ENCODE peak calls at places on chromosomes 6 and 20, in six cellular contexts. I is HL-60; Y is mammary epithelial cell; F is CD8-positive, alpha-beta T cell; H is heart right ventricle; U is ascending aorta. S is an unnamed sample.

GRCh38 chr6:85362652-85363310 is 87.1 kb upstream of the NT5E start:
- DNase-seq in I (no peak), Y (no peak), F (no peak), H (no peak), U (no peak), S (no peak)

GRCh38 chr6:45209762-45210161 is 118.4 kb upstream of the RUNX2 start:
- DNase-seq in I (no peak), Y (peak), F (no peak), H (no peak), U (no peak), S (no peak)

GRCh38 chr6:11366934-11367637 is 134.6 kb upstream of the NEDD9 start:
- DNase-seq in I (no peak), Y (peak), F (no peak), H (no peak), U (no peak), S (no peak)

GRCh38 chr6:10511477-10511876 is 9.7 kb upstream of the GCNT2 start:
- DNase-seq in I (no peak), Y (no peak), F (no peak), H (no peak), U (no peak), S (no peak)

GRCh38 chr6:3176562-3177355 is 19.4 kb upstream of the TUBB2A start:
- DNase-seq in I (peak), Y (peak), F (peak), H (no peak), U (no peak), S (no peak)

GRCh38 chr6:113936093-113936934 is 34.6 kb downstream of the HDAC2 start:
- DNase-seq in I (peak), Y (peak), F (no peak), H (no peak), U (no peak), S (no peak)

GRCh38 chr20:51446656-51447055 is 95.9 kb downstream of the NFATC2 start:
- DNase-seq in I (no peak), Y (peak), F (no peak), H (no peak), U (peak), S (no peak)

GRCh38 chr20:24027229-24027628 is 38.6 kb upstream of the GGTLC1 start:
- DNase-seq in I (peak), Y (no peak), F (peak), H (peak), U (peak), S (peak)

GRCh38 chr6:106591111-106591825 is 38.0 kb downstream of the RTN4IP1 start:
- DNase-seq in I (no peak), Y (peak), F (no peak), H (no peak), U (no peak), S (no peak)

GRCh38 chr20:9319687-9320384 is 194.6 kb upstream of the LAMP5 start:
- DNase-seq in I (no peak), Y (no peak), F (no peak), H (no peak), U (no peak), S (no peak)

GRCh38 chr6:143078468-143079324 is 18.0 kb downstream of the AIG1 start:
- DNase-seq in I (no peak), Y (no peak), F (no peak), H (no peak), U (no peak), S (no peak)

GRCh38 chr20:48583801-48584200 is 244.0 kb downstream of the PREX1 start:
- DNase-seq in I (no peak), Y (no peak), F (no peak), H (no peak), U (no peak), S (no peak)

GRCh38 chr6:41132254-41132653 is 21.9 kb downstream of the TREML1 start:
- DNase-seq in I (no peak), Y (peak), F (no peak), H (no peak), U (no peak), S (no peak)

GRCh38 chr6:652865-653264 is 4.0 kb downstream of the HUS1B start:
- DNase-seq in I (no peak), Y (no peak), F (no peak), H (no peak), U (no peak), S (no peak)

GRCh38 chr20:41366546-41367392 is at the start of gene EMILIN3:
- DNase-seq in I (no peak), Y (no peak), F (no peak), H (no peak), U (no peak), S (no peak)

GRCh38 chr6:120990866-120991265 is 343.4 kb downstream of the TBC1D32 start:
- DNase-seq in I (no peak), Y (no peak), F (no peak), H (no peak), U (no peak), S (no peak)

GRCh38 chr6:169932491-169932890 is 181.1 kb downstream of the ERMARD start:
- DNase-seq in I (no peak), Y (no peak), F (no peak), H (no peak), U (no peak), S (no peak)

GRCh38 chr20:50054626-50055511 is 58.1 kb downstream of the UBE2V1 start:
- DNase-seq in I (no peak), Y (no peak), F (no peak), H (peak), U (no peak), S (no peak)
- H3K27ac ChIP-seq in I (no peak), Y (no peak), F (no peak), H (no peak), U (peak), S (no peak)

GRCh38 chr20:64050261-64051032 is 1.0 kb upstream of the SOX18 start:
- DNase-seq in I (no peak), Y (no peak), F (no peak), H (no peak), U (no peak), S (no peak)
- H3K4me3 ChIP-seq in I (no peak), Y (no peak), F (no peak), H (peak), U (no peak), S (no peak)

GRCh38 chr20:62884556-62884955 is 22.9 kb upstream of the TCFL5 start:
- DNase-seq in I (no peak), Y (no peak), F (no peak), H (no peak), U (no peak), S (no peak)
- H3K27ac ChIP-seq in I (no peak), Y (no peak), F (no peak), H (no peak), U (no peak), S (no peak)

GRCh38 chr20:43752051-43752360 is 25.2 kb upstream of the GTSF1L start:
- DNase-seq in I (no peak), Y (no peak), F (no peak), H (no peak), U (no peak), S (no peak)
- H3K4me3 ChIP-seq in I (no peak), Y (no peak), F (no peak), H (no peak), U (no peak), S (no peak)

GRCh38 chr6:20417819-20418218 is 16.1 kb downstream of the E2F3 start:
- DNase-seq in I (peak), Y (no peak), F (no peak), H (no peak), U (no peak), S (no peak)
- H3K27ac ChIP-seq in I (peak), Y (no peak), F (no peak), H (no peak), U (no peak), S (no peak)

DNA sequence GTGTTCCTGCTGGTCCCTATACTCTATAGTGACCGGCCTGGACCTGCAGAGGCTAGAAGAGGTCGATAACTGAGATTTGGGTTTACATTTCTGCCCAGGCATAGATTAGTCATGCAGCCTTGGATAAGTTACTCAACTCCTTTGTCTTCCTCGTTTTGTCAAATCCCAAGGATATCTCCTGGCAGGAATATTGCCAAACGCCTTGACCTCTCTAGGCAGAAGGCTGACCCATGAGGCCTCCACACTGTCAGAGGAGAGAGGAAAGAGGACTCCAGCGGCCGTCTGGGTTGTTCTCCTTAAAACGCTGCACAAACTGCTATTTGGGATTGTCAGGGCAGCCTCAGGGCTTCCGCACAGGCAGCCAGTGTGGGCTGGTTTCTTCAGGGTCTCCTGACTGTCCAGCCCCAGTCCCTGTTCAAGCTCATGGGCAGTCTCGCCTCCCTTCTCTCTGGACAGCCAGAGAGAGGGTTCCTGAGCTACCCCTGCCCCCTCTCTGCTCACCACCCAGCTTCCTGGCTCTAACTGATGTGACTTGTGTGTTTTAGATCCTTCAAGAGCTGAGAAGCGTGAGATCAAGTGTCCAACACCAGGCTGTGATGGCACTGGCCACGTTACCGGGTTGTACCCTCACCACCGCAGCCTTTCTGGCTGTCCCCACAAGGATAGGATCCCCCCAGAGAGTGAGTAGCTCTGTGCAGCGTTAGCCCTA is 44.7 kb upstream of the PCMTD2 start:
- DNase-seq in I (no peak), Y (no peak), F (no peak), H (no peak), U (no peak), S (no peak)
- H3K4me3 ChIP-seq in I (no peak), Y (no peak), F (no peak), H (no peak), U (no peak), S (no peak)

GRCh38 chr6:154995241-154996162 is at the start of gene TIAM2:
- DNase-seq in I (no peak), Y (no peak), F (no peak), H (peak), U (no peak), S (no peak)
- H3K27ac ChIP-seq in I (no peak), Y (no peak), F (no peak), H (no peak), U (peak), S (no peak)

GRCh38 chr6:94269256-94269655 is 849.9 kb upstream of the EPHA7 start:
- DNase-seq in I (no peak), Y (no peak), F (no peak), H (no peak), U (no peak), S (no peak)

GRCh38 chr6:94272327-94272726 is 853.0 kb upstream of the EPHA7 start:
- DNase-seq in I (no peak), Y (no peak), F (no peak), H (no peak), U (no peak), S (no peak)

GRCh38 chr6:94270040-94270689 is 850.8 kb upstream of the EPHA7 start:
- DNase-seq in I (no peak), Y (no peak), F (no peak), H (no peak), U (no peak), S (no peak)
- H3K4me3 ChIP-seq in I (no peak), Y (no peak), F (no peak), H (no peak), U (no peak), S (no peak)

DNA sequence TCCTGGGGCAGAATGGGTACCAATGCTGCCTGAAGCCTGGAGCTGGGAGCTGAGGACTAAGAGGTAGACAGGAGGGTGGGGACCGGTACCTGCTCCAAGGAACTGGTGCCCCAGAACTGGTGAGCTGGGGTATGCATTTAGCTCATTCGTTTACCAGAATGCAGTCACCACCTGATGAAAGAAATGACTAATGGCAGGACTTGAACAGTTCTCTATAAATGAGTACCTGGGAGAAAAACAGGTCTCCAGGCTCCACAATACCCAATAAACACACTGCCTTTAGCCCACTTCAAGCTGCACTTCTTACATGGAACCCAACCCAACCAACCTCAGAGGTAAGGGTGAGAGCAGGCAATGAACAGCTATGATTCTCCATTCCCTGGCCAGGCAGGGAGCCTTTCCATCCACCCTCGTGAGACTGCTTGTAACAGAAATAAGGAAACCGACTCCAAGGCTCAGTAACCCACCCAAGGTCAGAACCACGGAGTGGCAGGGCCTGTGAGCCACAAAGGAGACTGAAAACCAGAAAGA is 15.4 kb downstream of the FKBP1A start:
- DNase-seq in I (no peak), Y (peak), F (no peak), H (no peak), U (no peak), S (no peak)
- H3K27ac ChIP-seq in I (no peak), Y (peak), F (no peak), H (peak), U (peak), S (no peak)

GRCh38 chr6:34146801-34147592 is 1.1 kb upstream of the GRM4 start:
- DNase-seq in I (no peak), Y (peak), F (no peak), H (no peak), U (peak), S (no peak)

GRCh38 chr6:34144581-34145160 is 1.2 kb downstream of the GRM4 start:
- DNase-seq in I (no peak), Y (no peak), F (no peak), H (no peak), U (no peak), S (no peak)

GRCh38 chr6:34143884-34144580 is 1.9 kb downstream of the GRM4 start:
- DNase-seq in I (no peak), Y (no peak), F (peak), H (no peak), U (no peak), S (peak)

GRCh38 chr6:34146021-34146782 is at the start of gene GRM4:
- DNase-seq in I (no peak), Y (no peak), F (no peak), H (no peak), U (no peak), S (no peak)

DNA sequence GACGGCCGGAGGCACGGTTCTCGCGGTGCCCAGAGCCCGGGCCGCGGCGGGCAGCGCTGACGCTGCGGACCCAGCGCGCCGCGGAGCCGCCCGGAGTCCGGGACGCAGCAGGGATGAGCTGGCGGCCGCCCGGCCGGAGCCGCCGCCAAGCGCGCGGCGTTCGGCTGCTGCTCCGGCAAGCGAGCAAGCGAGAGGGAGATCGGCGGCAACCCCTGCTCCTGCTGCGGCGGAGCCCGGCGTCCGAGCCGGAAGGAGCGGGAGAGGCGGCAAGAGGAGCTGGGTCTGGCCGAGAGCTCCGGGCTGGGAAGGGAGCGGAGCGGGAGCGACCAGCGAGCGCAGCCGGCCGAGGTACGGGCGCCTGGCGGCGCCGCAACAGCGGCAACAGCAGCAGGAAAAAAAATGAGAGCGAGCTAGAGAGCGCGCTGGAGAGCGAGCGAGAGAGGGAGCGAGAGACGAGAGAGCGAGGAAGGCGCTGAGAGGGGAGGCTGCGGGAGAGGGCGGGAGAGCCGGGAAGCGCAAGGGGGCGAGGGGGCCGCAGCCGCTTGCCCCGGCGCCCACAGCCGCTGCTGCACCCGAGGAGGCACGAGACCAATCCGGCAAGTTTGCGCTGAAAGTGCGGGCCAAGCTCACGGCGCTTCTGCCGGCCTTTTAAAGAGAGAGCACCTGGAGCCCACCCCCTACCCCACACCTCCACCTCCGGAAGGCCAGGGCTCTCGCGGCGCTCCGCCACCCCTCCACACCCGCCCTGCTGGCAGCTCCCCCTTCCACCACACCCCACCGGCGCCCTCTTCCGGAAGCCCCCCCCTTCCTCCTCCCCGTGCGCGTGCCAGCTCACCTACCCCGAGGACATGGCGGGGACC is 496 bp downstream of the GRM4 start:
- DNase-seq in I (peak), Y (peak), F (peak), H (no peak), U (no peak), S (no peak)
- H3K4me3 ChIP-seq in I (no peak), Y (peak), F (peak), H (peak), U (peak), S (peak)

S was measured in effector memory CD4-positive, alpha-beta T cell.